ENCODE peak calls at places on chromosomes 5 and 9, in six cellular contexts. O, P, F, N, Q and A are unnamed samples.
A peak's percentile ranks its signal among the peaks of the same experiment; 100 is the strongest.

GRCh38 chr5:181224390-181225234 is 1.5 kb downstream of the TRIM41 start:
- DNase-seq in O (no peak), P (no peak), F (no peak), N (no peak), Q (no peak), A (no peak)

GRCh38 chr9:28799876-28800275 is 1226.6 kb upstream of the C9orf72 start:
- DNase-seq in O (no peak), P (no peak), F (no peak), N (no peak), Q (no peak), A (no peak)

GRCh38 chr9:99796231-99796630 is 25.5 kb upstream of the NR4A3 start:
- DNase-seq in O (no peak), P (no peak), F (no peak), N (no peak), Q (no peak), A (no peak)

GRCh38 chr5:31675472-31675871 is 36.5 kb downstream of the PDZD2 start:
- DNase-seq in O (no peak), P (no peak), F (no peak), N (no peak), Q (no peak), A (no peak)

GRCh38 chr5:172274951-172275753 is 8.4 kb downstream of the UBTD2 start:
- DNase-seq in O (no peak), P (peak; percentile 28), F (peak; percentile 37), N (peak; percentile 42), Q (no peak), A (no peak)

GRCh38 chr9:101477736-101478135 is 42.2 kb upstream of the ALDOB start:
- DNase-seq in O (peak; percentile 51), P (no peak), F (no peak), N (no peak), Q (no peak), A (no peak)

GRCh38 chr9:134323741-134324358 is 2.4 kb upstream of the RXRA start:
- DNase-seq in O (no peak), P (peak; percentile 59), F (no peak), N (peak; percentile 59), Q (no peak), A (no peak)

GRCh38 chr5:78295035-78295961 is 800 bp upstream of the AP3B1 start:
- DNase-seq in O (no peak), P (peak; percentile 81), F (peak; percentile 78), N (peak; percentile 29), Q (no peak), A (peak; percentile 76)

GRCh38 chr5:180592176-180592575 is 877 bp upstream of the SCGB3A1 start:
- DNase-seq in O (no peak), P (no peak), F (no peak), N (no peak), Q (no peak), A (no peak)

GRCh38 chr5:139636975-139637408 is 11.2 kb upstream of the CXXC5 start:
- DNase-seq in O (peak; percentile 51), P (no peak), F (no peak), N (peak; percentile 75), Q (no peak), A (no peak)

GRCh38 chr5:38483788-38484398 is 72.6 kb downstream of the LIFR start:
- DNase-seq in O (no peak), P (peak; percentile 32), F (no peak), N (no peak), Q (no peak), A (no peak)

GRCh38 chr5:137649228-137649890 is 86.5 kb downstream of the KLHL3 start:
- DNase-seq in O (peak; percentile 60), P (no peak), F (no peak), N (peak; percentile 30), Q (no peak), A (no peak)

GRCh38 chr9:19074229-19074628 is 25.0 kb downstream of the RRAGA start:
- DNase-seq in O (no peak), P (no peak), F (no peak), N (no peak), Q (no peak), A (no peak)

GRCh38 chr5:177129206-177129605 is 4.4 kb upstream of the NSD1 start:
- DNase-seq in O (no peak), P (no peak), F (no peak), N (no peak), Q (no peak), A (no peak)

GRCh38 chr5:1053391-1054017 is 44.9 kb downstream of the NKD2 start:
- DNase-seq in O (no peak), P (no peak), F (no peak), N (no peak), Q (no peak), A (no peak)

GRCh38 chr9:91101598-91102168 is 260.0 kb downstream of the AUH start:
- DNase-seq in O (no peak), P (peak; percentile 45), F (no peak), N (no peak), Q (no peak), A (no peak)

GRCh38 chr9:126162611-126163381 is 163.8 kb upstream of the MVB12B start:
- DNase-seq in O (no peak), P (no peak), F (peak; percentile 32), N (no peak), Q (no peak), A (no peak)

GRCh38 chr9:117114768-117115167 is 300.1 kb downstream of the ASTN2 start:
- DNase-seq in O (no peak), P (peak; percentile 59), F (no peak), N (no peak), Q (no peak), A (peak; percentile 31)

GRCh38 chr9:8037745-8038144 is 238.2 kb upstream of the DMAC1 start:
- DNase-seq in O (no peak), P (no peak), F (no peak), N (no peak), Q (no peak), A (no peak)

GRCh38 chr5:6419340-6419852 is 29.3 kb upstream of the UBE2QL1 start:
- DNase-seq in O (no peak), P (no peak), F (no peak), N (no peak), Q (no peak), A (no peak)

GRCh38 chr5:74232281-74232680 is 408.2 kb downstream of the ENC1 start:
- DNase-seq in O (peak; percentile 92), P (no peak), F (no peak), N (peak; percentile 56), Q (no peak), A (no peak)

GRCh38 chr5:13359326-13359725 is 585.2 kb downstream of the DNAH5 start:
- DNase-seq in O (peak; percentile 45), P (no peak), F (no peak), N (no peak), Q (no peak), A (no peak)

GRCh38 chr5:96935556-96936430 is at the start of gene LNPEP:
- DNase-seq in O (peak; percentile 97), P (peak; percentile 98), F (peak; percentile 95), N (peak; percentile 98), Q (peak; percentile 96), A (peak; percentile 97)

GRCh38 chr5:96934695-96935555 is 955 bp upstream of the LNPEP start:
- DNase-seq in O (peak; percentile 92), P (peak; percentile 94), F (peak; percentile 92), N (peak; percentile 96), Q (peak; percentile 92), A (peak; percentile 88)

GRCh38 chr5:96933764-96934163 is 2.1 kb upstream of the LNPEP start:
- DNase-seq in O (no peak), P (peak; percentile 13), F (no peak), N (no peak), Q (no peak), A (no peak)

GRCh38 chr5:96932026-96932425 is 3.9 kb upstream of the LNPEP start:
- DNase-seq in O (no peak), P (no peak), F (no peak), N (no peak), Q (no peak), A (no peak)

GRCh38 chr5:96934291-96934694 is 1.6 kb upstream of the LNPEP start:
- DNase-seq in O (peak; percentile 42), P (peak; percentile 9), F (no peak), N (no peak), Q (no peak), A (no peak)
- H4K8ac ChIP-seq in O (peak overlapping the region; percentile 82), P (no peak overlapping the region), F (no peak overlapping the region), N (peak overlapping the region; percentile 98), Q (no peak overlapping the region), A (no peak overlapping the region)

GRCh38 chr5:54491326-54491725 is 26.2 kb upstream of the SNX18 start:
- DNase-seq in O (no peak), P (no peak), F (no peak), N (no peak), Q (no peak), A (no peak)

GRCh38 chr5:54492196-54492595 is 25.4 kb upstream of the SNX18 start:
- DNase-seq in O (no peak), P (no peak), F (no peak), N (no peak), Q (no peak), A (no peak)

GRCh38 chr5:54495027-54495426 is 22.5 kb upstream of the SNX18 start:
- DNase-seq in O (no peak), P (no peak), F (no peak), N (no peak), Q (no peak), A (no peak)
- H2AK5ac ChIP-seq in O (no peak overlapping the region), P (no peak overlapping the region), F (no peak overlapping the region), N (no peak overlapping the region), Q (no peak overlapping the region), A (no peak overlapping the region)

DNA sequence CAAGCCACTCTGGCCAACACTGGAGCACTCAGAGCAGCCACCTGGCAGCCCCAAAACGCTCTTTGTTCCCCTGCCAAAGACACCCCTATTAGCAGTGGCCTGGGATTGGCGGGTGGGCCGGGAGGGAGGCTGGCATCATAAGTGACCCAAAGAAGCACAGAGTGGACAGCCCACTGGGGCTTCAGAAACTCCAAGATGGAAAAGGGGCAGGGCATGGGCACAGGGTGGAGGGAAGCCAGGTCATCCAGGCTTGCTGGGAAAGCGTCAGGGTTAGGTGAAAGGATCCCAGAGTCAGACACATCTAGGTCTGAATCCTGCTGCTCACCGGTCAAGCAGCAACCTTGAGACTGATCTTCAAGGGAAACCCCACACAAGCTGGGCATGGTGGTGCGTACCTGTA is 14.8 kb downstream of the EEIG1 start:
- DNase-seq in O (no peak), P (no peak), F (no peak), N (no peak), Q (no peak), A (no peak)
- H4K8ac ChIP-seq in O (peak overlapping the region; percentile 99), P (no peak overlapping the region), F (peak overlapping the region; percentile 75), N (peak overlapping the region; percentile 95), Q (no peak overlapping the region), A (no peak overlapping the region)

DNA sequence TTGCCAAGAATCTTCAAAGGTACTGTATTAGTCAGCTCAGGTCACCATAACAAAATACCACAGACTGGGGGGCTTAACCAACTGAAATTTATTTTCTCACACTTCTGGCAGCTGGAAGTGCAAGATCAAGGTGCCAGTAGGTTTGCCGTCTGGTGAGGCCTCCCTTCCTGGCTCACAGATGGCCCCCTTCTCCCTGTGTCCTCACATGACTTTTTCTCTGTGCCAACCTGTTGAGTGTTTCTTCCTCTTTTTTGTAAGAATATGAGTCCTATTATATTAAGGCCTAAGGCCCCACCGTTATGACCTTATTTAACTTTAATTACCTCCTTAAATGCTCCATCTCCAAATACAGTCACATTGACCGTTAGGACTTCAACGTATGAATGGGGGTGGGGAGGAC is 156.1 kb upstream of the KIF2A start:
- DNase-seq in O (no peak), P (no peak), F (no peak), N (no peak), Q (no peak), A (no peak)
- H2AK5ac ChIP-seq in O (no peak overlapping the region), P (no peak overlapping the region), F (no peak overlapping the region), N (no peak overlapping the region), Q (no peak overlapping the region), A (no peak overlapping the region)

GRCh38 chr5:62582198-62582597 is 3.6 kb downstream of the LRRC70 start:
- DNase-seq in O (no peak), P (no peak), F (no peak), N (no peak), Q (no peak), A (no peak)
- H4K8ac ChIP-seq in O (no peak overlapping the region), P (no peak overlapping the region), F (no peak overlapping the region), N (no peak overlapping the region), Q (no peak overlapping the region), A (no peak overlapping the region)